ENCODE peak calls at places on chromosomes 12 and 14, in four cellular contexts. F is amniotic stem cell, M is iris pigment epithelial cell, O is T-cell. U is an unnamed sample.

GRCh38 chr12:6376965-6377666 is 1.8 kb upstream of the SCNN1A start:
- DNase-seq in M (no peak), O (no peak), F (no peak), U (no peak)

GRCh38 chr12:68487721-68488309 is 122.9 kb upstream of the RAP1B start:
- DNase-seq in M (no peak), O (no peak), F (no peak), U (no peak)

GRCh38 chr12:25384038-25384953 is 133.6 kb upstream of the KRAS start:
- DNase-seq in M (no peak), F (no peak), O (no peak), U (no peak)

GRCh38 chr12:96258451-96258933 is 64.3 kb downstream of the ELK3 start:
- DNase-seq in F (no peak), O (no peak), M (peak; percentile 51), U (no peak)

GRCh38 chr14:100714205-100714781 is 12.4 kb upstream of the DLK1 start:
- DNase-seq in M (no peak), O (no peak), F (no peak), U (no peak)

GRCh38 chr12:5085896-5086295 is 42.2 kb downstream of the KCNA5 start:
- DNase-seq in F (peak; percentile 20), M (peak; percentile 79), O (no peak), U (no peak)

GRCh38 chr12:95963104-95963503 is 20.0 kb downstream of the AMDHD1 start:
- DNase-seq in M (no peak), O (no peak), F (no peak), U (peak; percentile 5)

GRCh38 chr12:54560374-54560858 is 11.0 kb downstream of the PDE1B start:
- DNase-seq in O (peak; percentile 85), M (peak; percentile 79), F (peak; percentile 6), U (no peak)

GRCh38 chr14:51058382-51058781 is 36.5 kb downstream of the TRIM9 start:
- DNase-seq in O (no peak), M (no peak), F (no peak), U (no peak)

GRCh38 chr12:3135522-3136461 is 58.6 kb downstream of the TSPAN9 start:
- DNase-seq in O (no peak), M (peak; percentile 69), F (peak; percentile 42), U (no peak)

GRCh38 chr14:54440037-54440436 is 1.1 kb downstream of the CNIH1 start:
- DNase-seq in O (no peak), F (no peak), M (peak; percentile 15), U (no peak)

GRCh38 chr14:90274808-90275454 is 18.6 kb downstream of the PSMC1 start:
- DNase-seq in O (no peak), M (peak; percentile 88), F (no peak), U (no peak)

GRCh38 chr12:27996761-27997160 is 24.2 kb upstream of the PTHLH start:
- DNase-seq in F (no peak), O (no peak), M (no peak), U (no peak)

GRCh38 chr12:88509347-88509746 is 70.9 kb downstream of the KITLG start:
- DNase-seq in M (no peak), O (no peak), F (no peak), U (no peak)

GRCh38 chr14:101820283-101820798 is 58.8 kb downstream of the PPP2R5C start:
- DNase-seq in O (no peak), F (no peak), M (no peak), U (no peak)

GRCh38 chr14:31967669-31967975 is 109.5 kb upstream of the ARHGAP5 start:
- DNase-seq in F (no peak), M (no peak), O (no peak), U (no peak)

GRCh38 chr12:25249951-25250738 is 584 bp downstream of the KRAS start:
- DNase-seq in M (peak; percentile 20), F (no peak), O (peak; percentile 6), U (peak; percentile 15)

GRCh38 chr12:76781321-76781720 is 17.4 kb downstream of the ZDHHC17 start:
- DNase-seq in O (no peak), M (no peak), F (no peak), U (no peak)

GRCh38 chr12:104670439-104671406 is 214.0 kb downstream of the CHST11 start:
- DNase-seq in O (no peak), F (no peak), M (no peak), U (no peak)

GRCh38 chr14:86035882-86036281 is 505.9 kb downstream of the FLRT2 start:
- DNase-seq in O (no peak), M (peak; percentile 18), F (no peak), U (no peak)

GRCh38 chr12:88944403-88944802 is 364.1 kb upstream of the KITLG start:
- DNase-seq in O (no peak), F (no peak), M (peak; percentile 79), U (peak; percentile 58)

GRCh38 chr12:209246-209645 is 4.7 kb downstream of the SLC6A12 start:
- DNase-seq in M (no peak), F (no peak), O (no peak), U (no peak)